ENCODE peak calls at places on chromosomes 12 and 14, in seven cellular contexts. E, U, Z, X, C, N and T are unnamed samples. For H3K4me1, the result is how much of the 10 kb centered on the place peaks cover.

GRCh38 chr14:96274122-96274910 is 18.3 kb downstream of the BDKRB1 start:
- DNase-seq in E (no peak), U (no peak), Z (no peak), X (no peak), C (no peak), N (no peak), T (no peak)

GRCh38 chr14:102317564-102318248 is 1.8 kb upstream of the ZNF839 start:
- DNase-seq in E (no peak), U (no peak), Z (peak), X (no peak), C (peak), N (no peak), T (no peak)

GRCh38 chr12:109641422-109641821 is 67.8 kb downstream of the MVK start:
- DNase-seq in E (no peak), U (no peak), Z (no peak), X (no peak), C (no peak), N (no peak), T (no peak)

GRCh38 chr12:131057211-131057721 is 103.6 kb downstream of the ADGRD1 start:
- DNase-seq in E (no peak), U (no peak), Z (no peak), X (peak), C (no peak), N (peak), T (no peak)

GRCh38 chr14:66959437-66960050 is 229.7 kb upstream of the GARIN2 start:
- DNase-seq in E (no peak), U (no peak), Z (no peak), X (no peak), C (no peak), N (no peak), T (no peak)

GRCh38 chr12:6345319-6346071 is 3.6 kb upstream of the TNFRSF1A start:
- DNase-seq in E (peak), U (peak), Z (peak), X (peak), C (no peak), N (peak), T (peak)

GRCh38 chr14:105385698-105386365 is 12.5 kb upstream of the TEX22 start:
- DNase-seq in E (no peak), U (no peak), Z (no peak), X (no peak), C (peak), N (no peak), T (no peak)

GRCh38 chr14:35277179-35277578 is 15.0 kb upstream of the PSMA6 start:
- DNase-seq in E (no peak), U (no peak), Z (no peak), X (no peak), C (no peak), N (no peak), T (no peak)

GRCh38 chr14:21523203-21523602 is 2.9 kb downstream of the SALL2 start:
- DNase-seq in E (no peak), U (no peak), Z (no peak), X (no peak), C (no peak), N (no peak), T (no peak)

GRCh38 chr14:99035712-99036593 is 236.0 kb downstream of the BCL11B start:
- DNase-seq in E (peak), U (no peak), Z (peak), X (peak), C (peak), N (peak), T (peak)

GRCh38 chr12:109744026-109744425 is 30.4 kb downstream of the FAM222A start:
- DNase-seq in E (no peak), U (no peak), Z (no peak), X (peak), C (peak), N (no peak), T (no peak)

GRCh38 chr12:124397807-124398577 is 103.1 kb downstream of the RFLNA start:
- DNase-seq in E (no peak), U (no peak), Z (no peak), X (peak), C (peak), N (peak), T (peak)

GRCh38 chr14:100972134-100972905 is 68.8 kb upstream of the RTL1 start:
- DNase-seq in E (no peak), U (no peak), Z (no peak), X (no peak), C (no peak), N (no peak), T (no peak)

GRCh38 chr12:77167801-77168200 is 102.4 kb upstream of the E2F7 start:
- DNase-seq in E (no peak), U (no peak), Z (no peak), X (no peak), C (no peak), N (no peak), T (no peak)

GRCh38 chr12:103855036-103855712 is 14.1 kb upstream of the NT5DC3 start:
- DNase-seq in E (no peak), U (no peak), Z (peak), X (no peak), C (no peak), N (no peak), T (no peak)

GRCh38 chr12:122635471-122635870 is 67.7 kb downstream of the HCAR2 start:
- DNase-seq in E (no peak), U (no peak), Z (no peak), X (no peak), C (no peak), N (no peak), T (no peak)

GRCh38 chr14:30387856-30388255 is 171.1 kb upstream of the G2E3 start:
- DNase-seq in E (no peak), U (no peak), Z (peak), X (no peak), C (no peak), N (no peak), T (no peak)

GRCh38 chr14:60760648-60761364 is 26.2 kb downstream of the MNAT1 start:
- DNase-seq in E (no peak), U (no peak), Z (peak), X (no peak), C (no peak), N (no peak), T (no peak)

GRCh38 chr12:124939428-124940142 is 25.1 kb upstream of the UBC start:
- DNase-seq in E (peak), U (peak), Z (peak), X (peak), C (peak), N (peak), T (peak)

GRCh38 chr12:49777800-49778748 is 36.7 kb downstream of the TMBIM6 start:
- DNase-seq in E (peak), U (peak), Z (peak), X (peak), C (peak), N (no peak), T (peak)

GRCh38 chr14:75800792-75801191 is 139.7 kb downstream of the TTLL5 start:
- DNase-seq in E (no peak), U (no peak), Z (no peak), X (no peak), C (no peak), N (no peak), T (no peak)

GRCh38 chr14:57355081-57355480 is 35.3 kb upstream of the NAA30 start:
- DNase-seq in E (no peak), U (no peak), Z (peak), X (no peak), C (no peak), N (no peak), T (no peak)

GRCh38 chr14:100239200-100239839 is 376 bp downstream of the YY1 start:
- DNase-seq in E (no peak), U (peak), Z (no peak), X (no peak), C (peak), N (peak), T (peak)

GRCh38 chr14:69405762-69406161 is 7.3 kb downstream of the SLC39A9 start:
- DNase-seq in E (no peak), U (no peak), Z (no peak), X (no peak), C (no peak), N (no peak), T (no peak)

GRCh38 chr14:37590096-37590809 is 4.8 kb downstream of the FOXA1 start:
- DNase-seq in E (no peak), U (no peak), Z (no peak), X (no peak), C (no peak), N (no peak), T (no peak)

GRCh38 chr14:63594455-63595372 is 47.0 kb downstream of the WDR89 start:
- DNase-seq in E (no peak), U (no peak), Z (no peak), X (no peak), C (no peak), N (no peak), T (no peak)

GRCh38 chr12:46268349-46268616 is 560 bp downstream of the SLC38A1 start:
- DNase-seq in E (no peak), U (no peak), Z (no peak), X (no peak), C (no peak), N (no peak), T (no peak)

GRCh38 chr14:34030864-34031263 is 80.0 kb upstream of the EGLN3 start:
- DNase-seq in E (no peak), U (no peak), Z (no peak), X (no peak), C (peak), N (peak), T (peak)

GRCh38 chr12:79294590-79294989 is 396.2 kb downstream of the PAWR start:
- DNase-seq in E (no peak), U (no peak), Z (no peak), X (no peak), C (no peak), N (no peak), T (no peak)

GRCh38 chr12:61487728-61488127 is 772.5 kb upstream of the USP15 start:
- DNase-seq in E (no peak), U (no peak), Z (no peak), X (no peak), C (no peak), N (no peak), T (no peak)

GRCh38 chr12:66823857-66824570 is 145.1 kb upstream of the GRIP1 start:
- DNase-seq in E (peak), U (no peak), Z (no peak), X (no peak), C (no peak), N (no peak), T (no peak)

GRCh38 chr14:38405851-38406630 is 150.1 kb upstream of the CLEC14A start:
- DNase-seq in E (no peak), U (no peak), Z (no peak), X (no peak), C (no peak), N (no peak), T (no peak)

GRCh38 chr12:113898466-113898865 is 67.7 kb downstream of the RBM19 start:
- DNase-seq in E (no peak), U (no peak), Z (no peak), X (no peak), C (no peak), N (no peak), T (no peak)

GRCh38 chr12:113897406-113897805 is 68.7 kb downstream of the RBM19 start:
- DNase-seq in E (no peak), U (no peak), Z (no peak), X (no peak), C (no peak), N (no peak), T (no peak)

GRCh38 chr12:113900711-113901110 is 65.4 kb downstream of the RBM19 start:
- DNase-seq in E (no peak), U (no peak), Z (no peak), X (no peak), C (no peak), N (no peak), T (no peak)

GRCh38 chr12:113899844-113900471 is 66.2 kb downstream of the RBM19 start:
- DNase-seq in E (no peak), U (no peak), Z (no peak), X (no peak), C (no peak), N (no peak), T (no peak)

GRCh38 chr12:113899042-113899843 is 66.9 kb downstream of the RBM19 start:
- DNase-seq in E (no peak), U (no peak), Z (no peak), X (no peak), C (no peak), N (no peak), T (no peak)
- H3K4me1 ChIP-seq in E (under half), U (under half), Z (under half), X (under half), C (under half), N (under half), T (under half)

GRCh38 chr12:121033625-121034349 is 5.3 kb downstream of the OASL start:
- DNase-seq in E (peak), U (no peak), Z (no peak), X (peak), C (no peak), N (no peak), T (peak)

GRCh38 chr12:121036810-121037326 is 2.2 kb downstream of the OASL start:
- DNase-seq in E (peak), U (no peak), Z (no peak), X (no peak), C (no peak), N (no peak), T (no peak)

GRCh38 chr12:121043067-121043466 is 4.0 kb upstream of the OASL start:
- DNase-seq in E (no peak), U (no peak), Z (no peak), X (no peak), C (no peak), N (no peak), T (no peak)

GRCh38 chr12:121034906-121035305 is 4.1 kb downstream of the OASL start:
- DNase-seq in E (no peak), U (no peak), Z (no peak), X (no peak), C (no peak), N (no peak), T (no peak)

GRCh38 chr12:121038861-121039654 is at the start of gene OASL:
- DNase-seq in E (peak), U (no peak), Z (no peak), X (peak), C (peak), N (no peak), T (peak)
- TF ChIP-seq POLR2A in E (no peak), U (no peak), Z (no peak), X (no peak), C (no peak), N (no peak), T (no peak)

DNA sequence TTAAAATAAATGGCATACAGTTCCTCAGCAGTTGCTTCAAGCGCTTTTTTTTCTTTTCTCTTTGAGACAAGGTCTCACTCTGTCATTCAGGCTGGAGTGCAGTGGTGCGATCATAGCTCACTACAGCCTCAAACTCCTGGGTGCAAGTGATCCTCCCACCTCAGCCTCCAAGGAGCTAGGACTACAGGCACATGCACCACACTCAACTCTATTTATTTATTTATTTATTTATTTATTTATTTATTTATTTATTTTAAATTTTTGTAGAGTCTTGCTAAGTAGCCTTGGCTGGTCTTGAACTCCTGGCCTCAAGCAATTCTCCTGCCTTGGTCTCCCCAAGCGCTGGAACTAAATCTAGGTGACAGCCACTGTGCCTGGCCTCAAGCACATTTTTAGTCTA is 132.0 kb downstream of the MED13L start:
- DNase-seq in E (no peak), U (no peak), Z (no peak), X (no peak), C (no peak), N (no peak), T (no peak)
- H3K4me1 ChIP-seq in E (half or more), U (under half), Z (under half), X (under half), C (under half), N (under half), T (half or more)

DNA sequence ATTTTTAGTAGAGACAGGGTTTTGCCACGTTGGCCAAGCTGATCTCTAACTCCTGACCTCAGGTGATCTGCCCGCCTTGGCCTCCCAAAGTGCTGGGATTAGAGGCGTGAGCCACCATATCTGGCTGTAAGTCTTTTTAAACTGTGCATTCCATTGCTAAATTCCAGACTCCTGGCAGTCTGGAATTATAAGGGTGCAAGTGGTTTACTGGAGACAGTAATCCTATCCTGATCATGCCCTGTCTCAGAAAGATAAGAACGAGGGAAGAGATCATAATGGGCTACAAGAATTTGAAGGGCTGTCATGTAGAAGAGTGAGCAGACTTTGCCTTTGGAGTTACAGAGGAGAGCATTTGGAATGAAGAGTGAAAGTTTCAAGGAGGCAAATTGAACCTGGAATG is 6.8 kb upstream of the SLC4A8 start:
- DNase-seq in E (no peak), U (no peak), Z (no peak), X (no peak), C (no peak), N (no peak), T (no peak)
- TF ChIP-seq POLR2A in E (no peak), U (no peak), Z (no peak), X (no peak), C (no peak), N (no peak), T (no peak)

GRCh38 chr12:3207174-3207573 is 130.0 kb downstream of the TSPAN9 start:
- DNase-seq in E (no peak), U (no peak), Z (no peak), X (no peak), C (no peak), N (no peak), T (no peak)
- H3K4me1 ChIP-seq in E (under half), U (under half), Z (under half), X (under half), C (under half), N (under half), T (under half)

GRCh38 chr12:108516511-108517275 is 1.6 kb downstream of the FICD start:
- DNase-seq in E (no peak), U (no peak), Z (no peak), X (no peak), C (no peak), N (no peak), T (no peak)

GRCh38 chr12:108517288-108518100 is 2.4 kb downstream of the FICD start:
- DNase-seq in E (no peak), U (no peak), Z (no peak), X (no peak), C (no peak), N (no peak), T (no peak)

GRCh38 chr12:108514468-108514972 is 557 bp upstream of the FICD start:
- DNase-seq in E (no peak), U (no peak), Z (no peak), X (no peak), C (no peak), N (no peak), T (no peak)

GRCh38 chr12:108515916-108516315 is 839 bp downstream of the FICD start:
- DNase-seq in E (no peak), U (no peak), Z (peak), X (no peak), C (no peak), N (no peak), T (no peak)

DNA sequence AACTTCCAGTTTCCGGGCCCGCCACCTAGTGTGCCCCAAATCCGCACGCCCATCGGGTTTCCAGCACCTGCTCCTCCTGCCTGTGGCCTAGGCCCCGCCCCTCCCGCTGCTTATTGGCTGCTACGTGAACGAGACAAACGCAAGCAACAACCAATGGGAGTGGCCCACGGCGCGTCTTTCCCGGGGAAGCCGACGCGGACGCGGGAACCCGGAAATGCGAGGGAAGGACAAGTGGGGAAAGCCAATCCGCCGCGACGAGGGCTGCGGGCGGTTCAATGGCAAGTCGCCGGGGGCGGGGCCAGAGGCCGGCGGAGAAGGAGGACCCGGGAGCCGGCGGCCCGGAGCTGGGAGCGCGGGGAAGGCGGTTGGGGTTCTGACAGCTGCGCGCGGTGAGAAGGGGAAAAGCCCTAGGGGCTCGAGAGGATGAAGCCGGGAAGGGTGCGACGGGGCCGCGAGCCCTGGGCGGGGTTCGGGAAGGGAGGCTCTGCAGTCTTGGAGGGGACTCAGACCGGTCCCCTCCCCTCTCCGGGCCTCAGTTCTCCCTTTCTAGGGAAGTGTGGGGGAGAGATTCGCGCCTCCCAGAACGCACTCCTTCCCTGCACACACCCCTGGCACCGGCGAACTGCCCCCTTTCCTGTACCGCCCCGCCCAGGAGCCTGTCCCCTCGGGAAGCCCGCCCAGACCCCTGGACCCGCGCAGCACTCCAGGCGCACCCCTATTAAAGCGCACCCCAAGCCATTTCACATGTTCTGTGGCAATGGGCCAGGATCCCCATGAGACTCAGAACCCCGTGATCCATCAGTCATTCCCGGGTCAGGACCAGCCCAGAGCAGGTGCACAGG is at the start of gene FICD:
- DNase-seq in E (peak), U (peak), Z (peak), X (peak), C (peak), N (peak), T (peak)
- TF ChIP-seq POLR2A in E (peak), U (peak), Z (peak), X (no peak), C (peak), N (peak), T (peak)

DNA sequence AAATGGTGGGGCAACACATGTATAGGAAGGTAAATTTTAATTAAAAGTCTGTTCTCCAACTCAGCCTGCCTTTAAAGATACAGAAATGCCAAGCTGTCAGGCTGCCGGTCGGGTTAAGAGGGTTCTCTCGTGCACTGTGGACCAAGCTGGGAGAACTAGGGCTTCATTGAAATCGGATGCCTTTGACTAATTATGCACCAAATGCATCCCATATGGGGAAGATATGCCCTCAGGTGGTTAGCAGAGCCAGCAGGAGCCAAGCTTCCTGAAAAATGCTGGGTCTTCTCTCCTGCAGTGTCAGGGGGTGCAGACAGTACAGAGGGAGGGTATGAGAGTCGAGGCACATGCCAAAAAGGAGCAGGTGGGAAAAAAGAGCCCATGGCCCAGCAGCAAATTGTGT is 236.1 kb downstream of the CACNA1C start:
- DNase-seq in E (no peak), U (no peak), Z (no peak), X (no peak), C (no peak), N (no peak), T (no peak)
- H3K4me1 ChIP-seq in E (under half), U (under half), Z (under half), X (under half), C (half or more), N (under half), T (under half)